ENCODE peak calls at places on chromosome 10, in six cellular contexts. One of them, this sample, is unnamed.

GRCh38 chr10:79446451-79447020 is 1.1 kb upstream of the ZCCHC24 start:
- DNase-seq in adipocyte: peak
- DNase-seq in mammary epithelial cell: no peak
- DNase-seq in suprapubic skin: no peak
- DNase-seq in fibroblast of lung: no peak
- DNase-seq in ovary: peak
- DNase-seq in this sample: no peak

GRCh38 chr10:110414563-110415309 is 83.0 kb upstream of the DUSP5 start:
- DNase-seq in adipocyte: no peak
- DNase-seq in mammary epithelial cell: peak
- DNase-seq in suprapubic skin: no peak
- DNase-seq in fibroblast of lung: peak
- DNase-seq in ovary: no peak
- DNase-seq in this sample: no peak

GRCh38 chr10:70319183-70319582 is 35.4 kb upstream of the NPFFR1 start:
- DNase-seq in adipocyte: no peak
- DNase-seq in mammary epithelial cell: no peak
- DNase-seq in suprapubic skin: no peak
- DNase-seq in fibroblast of lung: no peak
- DNase-seq in ovary: no peak
- DNase-seq in this sample: no peak

GRCh38 chr10:57338823-57339558 is 928.7 kb downstream of the IPMK start:
- DNase-seq in adipocyte: peak
- DNase-seq in mammary epithelial cell: peak
- DNase-seq in suprapubic skin: no peak
- DNase-seq in fibroblast of lung: peak
- DNase-seq in ovary: no peak
- DNase-seq in this sample: no peak

GRCh38 chr10:1045415-1045814 is 3.5 kb downstream of the IDI1 start:
- DNase-seq in adipocyte: no peak
- DNase-seq in mammary epithelial cell: no peak
- DNase-seq in suprapubic skin: no peak
- DNase-seq in fibroblast of lung: no peak
- DNase-seq in ovary: no peak
- DNase-seq in this sample: no peak

GRCh38 chr10:108184129-108184528 is 1019.6 kb upstream of the SORCS1 start:
- DNase-seq in adipocyte: no peak
- DNase-seq in mammary epithelial cell: no peak
- DNase-seq in suprapubic skin: no peak
- DNase-seq in fibroblast of lung: no peak
- DNase-seq in ovary: no peak
- DNase-seq in this sample: no peak

GRCh38 chr10:30042820-30043219 is 16.6 kb downstream of the JCAD start:
- DNase-seq in adipocyte: no peak
- DNase-seq in mammary epithelial cell: no peak
- DNase-seq in suprapubic skin: no peak
- DNase-seq in fibroblast of lung: no peak
- DNase-seq in ovary: no peak
- DNase-seq in this sample: no peak

GRCh38 chr10:123854498-123854897 is 37.1 kb downstream of the CPXM2 start:
- DNase-seq in adipocyte: no peak
- DNase-seq in mammary epithelial cell: no peak
- DNase-seq in suprapubic skin: no peak
- DNase-seq in fibroblast of lung: no peak
- DNase-seq in ovary: no peak
- DNase-seq in this sample: no peak

GRCh38 chr10:70901276-70901878 is 13.0 kb upstream of the PCBD1 start:
- DNase-seq in adipocyte: no peak
- DNase-seq in mammary epithelial cell: no peak
- DNase-seq in suprapubic skin: no peak
- DNase-seq in fibroblast of lung: no peak
- DNase-seq in ovary: peak
- DNase-seq in this sample: no peak

GRCh38 chr10:33818343-33818742 is 483.9 kb upstream of the NRP1 start:
- DNase-seq in adipocyte: no peak
- DNase-seq in mammary epithelial cell: no peak
- DNase-seq in suprapubic skin: no peak
- DNase-seq in fibroblast of lung: no peak
- DNase-seq in ovary: no peak
- DNase-seq in this sample: no peak

GRCh38 chr10:11153766-11154165 is 136.1 kb downstream of the CELF2 start:
- DNase-seq in adipocyte: no peak
- DNase-seq in mammary epithelial cell: no peak
- DNase-seq in suprapubic skin: no peak
- DNase-seq in fibroblast of lung: no peak
- DNase-seq in ovary: no peak
- DNase-seq in this sample: no peak

GRCh38 chr10:60732240-60733188 is 45.8 kb upstream of the CDK1 start:
- DNase-seq in adipocyte: no peak
- DNase-seq in mammary epithelial cell: peak
- DNase-seq in suprapubic skin: peak
- DNase-seq in fibroblast of lung: no peak
- DNase-seq in ovary: peak
- DNase-seq in this sample: no peak

GRCh38 chr10:78357027-78357672 is 323.5 kb downstream of the RPS24 start:
- DNase-seq in adipocyte: no peak
- DNase-seq in mammary epithelial cell: no peak
- DNase-seq in suprapubic skin: no peak
- DNase-seq in fibroblast of lung: no peak
- DNase-seq in ovary: peak
- DNase-seq in this sample: no peak

GRCh38 chr10:80477813-80478212 is 23.7 kb downstream of the TSPAN14 start:
- DNase-seq in adipocyte: peak
- DNase-seq in mammary epithelial cell: peak
- DNase-seq in suprapubic skin: no peak
- DNase-seq in fibroblast of lung: peak
- DNase-seq in ovary: no peak
- DNase-seq in this sample: peak

GRCh38 chr10:116038259-116038658 is 234.7 kb downstream of the GFRA1 start:
- DNase-seq in adipocyte: peak
- DNase-seq in mammary epithelial cell: no peak
- DNase-seq in suprapubic skin: no peak
- DNase-seq in fibroblast of lung: peak
- DNase-seq in ovary: no peak
- DNase-seq in this sample: peak

GRCh38 chr10:77313066-77313750 is 324.4 kb downstream of the KCNMA1 start:
- DNase-seq in adipocyte: no peak
- DNase-seq in mammary epithelial cell: no peak
- DNase-seq in suprapubic skin: no peak
- DNase-seq in fibroblast of lung: no peak
- DNase-seq in ovary: no peak
- DNase-seq in this sample: no peak

GRCh38 chr10:22630229-22631174 is 83.9 kb downstream of the PIP4K2A start:
- DNase-seq in adipocyte: peak
- DNase-seq in mammary epithelial cell: peak
- DNase-seq in suprapubic skin: no peak
- DNase-seq in fibroblast of lung: peak
- DNase-seq in ovary: no peak
- DNase-seq in this sample: no peak

GRCh38 chr10:71804067-71804466 is 30.7 kb upstream of the VSIR start:
- DNase-seq in adipocyte: no peak
- DNase-seq in mammary epithelial cell: no peak
- DNase-seq in suprapubic skin: no peak
- DNase-seq in fibroblast of lung: no peak
- DNase-seq in ovary: no peak
- DNase-seq in this sample: no peak

GRCh38 chr10:8767616-8768015 is 713.1 kb downstream of the GATA3 start:
- DNase-seq in adipocyte: no peak
- DNase-seq in mammary epithelial cell: no peak
- DNase-seq in suprapubic skin: no peak
- DNase-seq in fibroblast of lung: no peak
- DNase-seq in ovary: no peak
- DNase-seq in this sample: no peak

GRCh38 chr10:46267132-46267985 is 19.4 kb upstream of the ANTXRL start:
- DNase-seq in adipocyte: no peak
- DNase-seq in mammary epithelial cell: no peak
- DNase-seq in suprapubic skin: no peak
- DNase-seq in fibroblast of lung: no peak
- DNase-seq in ovary: no peak
- DNase-seq in this sample: no peak
- H3K4me3 ChIP-seq in adipocyte: no peak
- H3K4me3 ChIP-seq in mammary epithelial cell: no peak
- H3K4me3 ChIP-seq in suprapubic skin: no peak
- H3K4me3 ChIP-seq in fibroblast of lung: no peak
- H3K4me3 ChIP-seq in ovary: no peak
- H3K4me3 ChIP-seq in this sample: no peak

GRCh38 chr10:17871036-17871435 is 61.9 kb downstream of the MRC1 start:
- DNase-seq in adipocyte: no peak
- DNase-seq in mammary epithelial cell: no peak
- DNase-seq in suprapubic skin: no peak
- DNase-seq in fibroblast of lung: no peak
- DNase-seq in ovary: no peak
- DNase-seq in this sample: no peak
- H3K4me3 ChIP-seq in adipocyte: no peak
- H3K4me3 ChIP-seq in mammary epithelial cell: no peak
- H3K4me3 ChIP-seq in suprapubic skin: no peak
- H3K4me3 ChIP-seq in fibroblast of lung: no peak
- H3K4me3 ChIP-seq in ovary: no peak
- H3K4me3 ChIP-seq in this sample: no peak

GRCh38 chr10:93703841-93704240 is 1.4 kb upstream of the FRA10AC1 start:
- DNase-seq in adipocyte: no peak
- DNase-seq in mammary epithelial cell: no peak
- DNase-seq in suprapubic skin: no peak
- DNase-seq in fibroblast of lung: no peak
- DNase-seq in ovary: no peak
- DNase-seq in this sample: no peak
- H3K4me3 ChIP-seq in adipocyte: no peak
- H3K4me3 ChIP-seq in mammary epithelial cell: no peak
- H3K4me3 ChIP-seq in suprapubic skin: no peak
- H3K4me3 ChIP-seq in fibroblast of lung: no peak
- H3K4me3 ChIP-seq in ovary: peak
- H3K4me3 ChIP-seq in this sample: no peak

GRCh38 chr10:14579405-14579804 is 195.3 kb downstream of the FAM107B start:
- DNase-seq in adipocyte: peak
- DNase-seq in mammary epithelial cell: no peak
- DNase-seq in suprapubic skin: no peak
- DNase-seq in fibroblast of lung: no peak
- DNase-seq in ovary: no peak
- DNase-seq in this sample: no peak
- H3K4me3 ChIP-seq in adipocyte: peak
- H3K4me3 ChIP-seq in mammary epithelial cell: no peak
- H3K4me3 ChIP-seq in suprapubic skin: no peak
- H3K4me3 ChIP-seq in fibroblast of lung: no peak
- H3K4me3 ChIP-seq in ovary: no peak
- H3K4me3 ChIP-seq in this sample: no peak

This sample was measured in skeletal muscle cell.